ENCODE peak calls at places on chromosomes 3 and 15, in eight cellular contexts. J, C, K, U, Q, L, Z and T are unnamed samples.

GRCh38 chr3:178762382-178762781 is 226.1 kb downstream of the KCNMB2 start:
- DNase-seq in J (no peak), C (no peak), L (no peak), Z (no peak), K (no peak), U (no peak), Q (no peak), T (no peak)

GRCh38 chr3:65033577-65033976 is 345.8 kb upstream of the ADAMTS9 start:
- DNase-seq in L (no peak), U (no peak), J (no peak), Q (no peak), Z (no peak), K (no peak), C (no peak), T (peak)

GRCh38 chr3:122055215-122055614 is at the start of gene CD86:
- DNase-seq in J (no peak), L (no peak), U (no peak), Z (no peak), C (peak), K (no peak), Q (no peak), T (no peak)

GRCh38 chr15:58568157-58568571 is 136.4 kb downstream of the LIPC start:
- DNase-seq in U (no peak), J (no peak), C (no peak), K (no peak), Q (peak), Z (no peak), L (peak), T (no peak)

GRCh38 chr3:42923606-42924005 is 17.7 kb downstream of the ZNF662 start:
- DNase-seq in Q (no peak), J (no peak), U (no peak), C (no peak), Z (no peak), K (no peak), L (no peak), T (no peak)

GRCh38 chr15:55683366-55683765 is 59.6 kb downstream of the PRTG start:
- DNase-seq in Z (no peak), K (no peak), U (no peak), L (no peak), J (no peak), Q (no peak), C (no peak), T (no peak)

GRCh38 chr15:51842852-51843737 is 13.6 kb downstream of the TMOD3 start:
- DNase-seq in Z (no peak), J (no peak), C (peak), U (no peak), Q (no peak), K (no peak), L (no peak), T (peak)

GRCh38 chr3:117885046-117885445 is 1149.6 kb downstream of the IGSF11 start:
- DNase-seq in Z (no peak), L (peak), Q (no peak), J (no peak), C (no peak), K (no peak), U (no peak), T (no peak)

GRCh38 chr15:33735637-33736247 is 232.6 kb upstream of the CHRM5 start:
- DNase-seq in J (no peak), U (no peak), Q (peak), Z (peak), C (peak), K (no peak), L (peak), T (peak)

GRCh38 chr3:40458473-40458872 is 1.3 kb downstream of the RPL14 start:
- DNase-seq in Z (no peak), L (no peak), K (no peak), C (no peak), Q (no peak), J (no peak), U (no peak), T (no peak)

GRCh38 chr3:9791127-9791526 is 1.1 kb downstream of the TADA3 start:
- DNase-seq in U (no peak), L (no peak), Z (no peak), J (no peak), Q (no peak), C (no peak), K (no peak), T (no peak)